ENCODE peak calls at places on chromosomes 11 and 22, in five cellular contexts. R is OCI-LY7, G is pancreas, X is heart right ventricle, W is neuronal stem cell. L is an unnamed sample.

GRCh38 chr11:14642873-14643696 is 519 bp upstream of the PDE3B start:
- DNase-seq in R (no peak), G (no peak), X (no peak), W (no peak), L (no peak)

GRCh38 chr11:86688398-86689179 is 16.2 kb upstream of the ME3 start:
- DNase-seq in R (no peak), G (no peak), X (no peak), W (no peak), L (no peak)

GRCh38 chr11:109519253-109519652 is 97.3 kb downstream of the C11orf87 start:
- DNase-seq in R (no peak), G (no peak), X (no peak), W (no peak), L (no peak)

GRCh38 chr22:31173386-31174145 is 13.6 kb downstream of the RNF185 start:
- DNase-seq in R (no peak), G (no peak), X (no peak), W (no peak), L (no peak)

GRCh38 chr11:68296344-68297051 is 15.9 kb upstream of the LRP5 start:
- DNase-seq in R (peak; percentile 62), G (no peak), X (no peak), W (no peak), L (no peak)

GRCh38 chr22:25139062-25139461 is 60.6 kb upstream of the CRYBB3 start:
- DNase-seq in R (no peak), G (no peak), X (peak; percentile 60), W (no peak), L (no peak)

GRCh38 chr22:33163815-33164214 is 105.6 kb upstream of the SYN3 start:
- DNase-seq in R (no peak), G (no peak), X (no peak), W (no peak), L (no peak)

GRCh38 chr11:134037093-134037908 is 31.6 kb upstream of the JAM3 start:
- DNase-seq in R (no peak), G (peak; percentile 79), X (peak; percentile 81), W (no peak), L (peak; percentile 64)

GRCh38 chr11:71482746-71483364 is 29.9 kb downstream of the NADSYN1 start:
- DNase-seq in R (no peak), G (no peak), X (no peak), W (no peak), L (no peak)

GRCh38 chr11:71485063-71485399 is 32.0 kb downstream of the NADSYN1 start:
- DNase-seq in R (no peak), G (no peak), X (no peak), W (no peak), L (no peak)

GRCh38 chr11:71485466-71485865 is 32.5 kb downstream of the NADSYN1 start:
- DNase-seq in R (no peak), G (no peak), X (no peak), W (no peak), L (no peak)

GRCh38 chr11:71483689-71484088 is 30.7 kb downstream of the NADSYN1 start:
- DNase-seq in R (no peak), G (no peak), X (no peak), W (no peak), L (no peak)

GRCh38 chr11:71484248-71485062 is 31.5 kb downstream of the NADSYN1 start:
- DNase-seq in R (no peak), G (no peak), X (no peak), W (no peak), L (no peak)
- H3K36me3 ChIP-seq in R (peaks cover 29% of the 10 kb centered on the region), G (peaks cover 3% of the 10 kb centered on the region), X (peaks cover 43% of the 10 kb centered on the region), W (peaks cover 63% of the 10 kb centered on the region), L (peaks cover 63% of the 10 kb centered on the region)

GRCh38 chr11:1759151-1759850 is 4.4 kb downstream of the CTSD start:
- DNase-seq in R (no peak), G (no peak), X (no peak), W (no peak), L (no peak)
- H3K36me3 ChIP-seq in R (no peaks in the 10 kb centered on the region), G (peaks cover 9% of the 10 kb centered on the region), X (peaks cover 29% of the 10 kb centered on the region), W (peaks cover 13% of the 10 kb centered on the region), L (peaks cover 72% of the 10 kb centered on the region)

GRCh38 chr11:499201-500076 is 7.6 kb downstream of the RNH1 start:
- DNase-seq in R (no peak), G (no peak), X (peak; percentile 5), W (no peak), L (no peak)

GRCh38 chr11:502288-503178 is 4.5 kb downstream of the RNH1 start:
- DNase-seq in R (no peak), G (no peak), X (no peak), W (no peak), L (no peak)

GRCh38 chr11:501001-501682 is 5.9 kb downstream of the RNH1 start:
- DNase-seq in R (no peak), G (no peak), X (peak; percentile 59), W (no peak), L (no peak)

GRCh38 chr11:503179-503981 is 3.7 kb downstream of the RNH1 start:
- DNase-seq in R (no peak), G (no peak), X (peak; percentile 50), W (no peak), L (peak; percentile 68)

DNA sequence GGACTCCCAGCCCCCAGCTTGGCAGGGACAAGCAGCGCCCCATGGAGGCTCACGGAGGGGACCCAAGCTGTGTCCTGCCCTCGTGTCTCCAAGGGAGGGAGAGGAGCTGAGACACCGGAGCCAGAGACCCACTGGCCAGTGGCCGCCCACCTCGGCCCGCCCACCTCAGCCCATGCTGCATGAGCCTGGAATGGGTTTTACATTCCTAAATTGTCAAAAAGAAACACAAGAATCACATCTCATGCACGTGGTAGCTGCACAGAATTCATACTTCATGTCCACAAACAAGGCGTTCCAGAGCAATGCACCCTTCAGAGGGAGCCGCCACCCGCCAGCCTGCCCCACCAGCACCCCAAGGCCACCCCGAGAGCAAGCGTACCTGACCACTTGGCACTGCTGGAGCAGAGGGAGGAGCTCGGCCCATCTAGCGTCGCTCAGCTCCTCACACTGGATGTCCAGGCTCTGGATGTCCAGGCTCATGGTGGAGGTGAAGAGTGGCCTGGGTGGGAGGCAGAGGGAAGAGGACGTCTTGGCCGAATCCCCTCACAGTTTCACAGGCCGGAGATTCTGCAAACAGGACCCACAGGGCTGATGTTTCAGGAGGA is 5.3 kb downstream of the RNH1 start:
- DNase-seq in R (no peak), G (no peak), X (no peak), W (no peak), L (no peak)
- H3K36me3 ChIP-seq in R (peaks cover 54% of the 10 kb centered on the region), G (peaks cover 12% of the 10 kb centered on the region), X (peaks cover 46% of the 10 kb centered on the region), W (peaks cover 64% of the 10 kb centered on the region), L (peaks cover 53% of the 10 kb centered on the region)

DNA sequence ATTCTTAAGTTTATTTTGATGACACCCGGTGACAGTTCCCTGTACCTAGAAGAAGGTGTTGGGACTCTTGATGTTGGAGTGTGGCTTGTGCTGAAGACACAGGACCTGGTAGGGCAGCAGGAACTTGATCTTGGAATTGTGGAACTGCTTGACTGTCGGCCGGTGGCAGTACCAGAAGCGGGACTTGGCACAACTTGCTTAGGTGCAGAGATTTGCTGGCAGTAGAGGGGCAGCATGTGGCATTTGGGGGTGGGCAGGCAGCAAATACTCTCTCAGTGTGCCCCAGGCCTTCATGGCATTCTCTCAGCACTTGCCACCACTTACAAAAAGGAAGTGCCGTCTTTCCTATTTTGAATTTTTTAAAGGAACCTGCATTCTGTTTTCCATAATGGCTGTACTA is 3.6 kb downstream of the PEX26 start:
- DNase-seq in R (no peak), G (no peak), X (no peak), W (no peak), L (no peak)
- H3K36me3 ChIP-seq in R (peaks cover 76% of the 10 kb centered on the region), G (no peaks in the 10 kb centered on the region), X (peaks cover 37% of the 10 kb centered on the region), W (peaks cover 65% of the 10 kb centered on the region), L (peaks cover 21% of the 10 kb centered on the region)

GRCh38 chr11:93984205-93984586 is 37.0 kb upstream of the HEPHL1 start:
- DNase-seq in R (no peak), G (no peak), X (no peak), W (no peak), L (no peak)

GRCh38 chr11:93988912-93989311 is 32.2 kb upstream of the HEPHL1 start:
- DNase-seq in R (no peak), G (no peak), X (no peak), W (no peak), L (no peak)

GRCh38 chr11:93983542-93984204 is 37.5 kb upstream of the HEPHL1 start:
- DNase-seq in R (no peak), G (no peak), X (no peak), W (no peak), L (no peak)

GRCh38 chr11:93988455-93988854 is 32.7 kb upstream of the HEPHL1 start:
- DNase-seq in R (no peak), G (no peak), X (no peak), W (no peak), L (no peak)

DNA sequence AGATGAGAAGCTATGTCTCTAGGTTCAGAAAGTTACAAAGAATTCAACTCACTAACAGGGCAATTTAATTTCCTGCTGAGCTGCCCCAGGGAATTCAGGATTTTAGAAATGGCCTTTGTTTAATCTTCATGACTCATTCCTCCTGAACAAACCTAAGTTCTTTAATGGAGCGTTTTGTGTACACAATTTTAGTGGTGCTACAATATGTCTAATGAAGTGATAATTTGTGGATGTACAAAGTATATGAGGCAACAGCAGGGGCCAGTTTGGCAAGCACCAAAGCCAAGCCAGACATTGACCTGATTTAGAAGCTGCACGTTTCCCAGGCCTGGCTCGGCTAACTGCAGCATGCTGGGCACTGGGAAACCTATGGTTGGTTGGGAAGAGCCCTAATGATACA is 34.4 kb upstream of the HEPHL1 start:
- DNase-seq in R (no peak), G (peak; percentile 39), X (no peak), W (no peak), L (no peak)
- H3K36me3 ChIP-seq in R (no peaks in the 10 kb centered on the region), G (no peaks in the 10 kb centered on the region), X (no peaks in the 10 kb centered on the region), W (no peaks in the 10 kb centered on the region), L (no peaks in the 10 kb centered on the region)

DNA sequence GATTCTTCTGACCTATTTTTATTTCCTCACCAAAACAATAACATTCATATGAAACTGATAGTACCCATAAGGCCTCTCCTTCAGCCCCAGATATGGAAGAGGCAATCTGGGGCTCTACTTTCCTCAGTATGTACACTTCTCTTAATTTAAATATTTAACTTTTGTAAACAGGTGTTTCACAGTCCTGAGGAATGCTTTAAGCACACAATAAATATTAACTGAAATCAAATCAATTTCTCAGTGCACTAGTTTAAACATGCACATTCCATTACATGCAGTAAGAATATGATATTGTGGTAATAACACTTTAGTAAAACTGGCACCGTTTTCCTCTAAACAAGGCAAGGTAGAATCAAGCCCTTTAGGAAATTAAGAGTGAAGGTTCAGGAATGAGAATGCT is 28.9 kb downstream of the APIP start:
- DNase-seq in R (no peak), G (no peak), X (no peak), W (no peak), L (no peak)
- H3K36me3 ChIP-seq in R (peaks cover 33% of the 10 kb centered on the region), G (no peaks in the 10 kb centered on the region), X (no peaks in the 10 kb centered on the region), W (peaks cover 63% of the 10 kb centered on the region), L (no peaks in the 10 kb centered on the region)

DNA sequence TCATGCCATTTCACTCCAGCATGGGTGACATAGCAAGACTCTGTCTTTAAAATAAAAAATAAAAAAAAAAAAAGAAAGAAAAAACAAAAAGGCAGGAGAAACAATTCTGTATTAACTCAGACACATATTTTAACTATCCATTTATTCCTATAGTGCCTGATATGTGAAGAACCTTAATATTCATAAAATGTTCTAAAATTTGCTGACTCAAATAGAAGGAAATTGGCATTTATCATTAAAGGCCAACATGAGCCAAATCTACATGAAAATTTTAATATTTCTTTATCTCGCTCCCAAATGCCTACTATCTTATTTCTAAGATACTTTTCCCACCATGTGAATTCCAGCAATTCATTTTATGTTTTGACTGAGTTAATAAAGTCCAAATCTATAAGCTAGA is 18.9 kb downstream of the PITPNB start:
- DNase-seq in R (no peak), G (no peak), X (no peak), W (no peak), L (no peak)
- H3K36me3 ChIP-seq in R (peaks cover 93% of the 10 kb centered on the region), G (no peaks in the 10 kb centered on the region), X (peaks cover 25% of the 10 kb centered on the region), W (peaks cover 97% of the 10 kb centered on the region), L (peaks cover 15% of the 10 kb centered on the region)